ENCODE peak calls at places on chromosomes 4 and X, in nine cellular contexts. I is brain microvascular endothelial cell; O is activated naive CD8-positive, alpha-beta T cell treated with anti-CD3 and anti-CD28 coated beads, Interleukin-2, amount 50 U/mL, for 24 hours; B is brain pericyte; N is SK-N-SH; Y is nephron progenitor cell; X is NCI-H1105; W is iris pigment epithelial cell; D is GDM1. E is an unnamed sample.

GRCh38 chrX:153438522-153438921 is 7.3 kb downstream of the TREX2 start:
- DNase-seq in N (no peak), B (no peak), D (no peak), O (no peak), Y (no peak), I (no peak), X (no peak), W (peak; percentile 24), E (no peak)

GRCh38 chrX:13001097-13001496 is 26.2 kb downstream of the TMSB4X start:
- DNase-seq in I (no peak), N (no peak), W (no peak), O (no peak), Y (no peak), X (no peak), D (no peak), B (no peak), E (no peak)

GRCh38 chrX:155966876-155967275 is 30.6 kb upstream of the IL9R start:
- DNase-seq in B (no peak), O (peak; percentile 30), Y (peak; percentile 16), I (no peak), X (no peak), W (peak; percentile 2), N (peak; percentile 65), D (peak; percentile 47), E (no peak)

GRCh38 chr4:132015321-132015720 is 1133.8 kb upstream of the PCDH10 start:
- DNase-seq in O (no peak), I (no peak), N (no peak), X (no peak), W (no peak), B (no peak), D (no peak), Y (no peak), E (no peak)

GRCh38 chr4:6259886-6260285 is 9.8 kb upstream of the WFS1 start:
- DNase-seq in X (no peak), B (no peak), D (no peak), Y (no peak), O (no peak), I (no peak), W (no peak), N (no peak), E (no peak)

GRCh38 chrX:41313419-41313818 is 20.5 kb upstream of the DDX3X start:
- DNase-seq in I (peak; percentile 88), Y (no peak), N (no peak), B (no peak), D (no peak), O (no peak), X (no peak), W (peak; percentile 94), E (no peak)

GRCh38 chrX:144334577-144334976 is 450.7 kb downstream of the UBE2NL start:
- DNase-seq in Y (no peak), W (no peak), B (no peak), N (peak; percentile 1), X (no peak), I (no peak), D (no peak), O (no peak), E (no peak)

GRCh38 chrX:119399772-119400101 is 601 bp downstream of the SLC25A43 start:
- DNase-seq in X (no peak), W (peak; percentile 35), Y (no peak), D (no peak), I (no peak), O (no peak), N (no peak), B (no peak), E (no peak)

GRCh38 chr4:165604181-165604580 is 225.4 kb downstream of the CPE start:
- DNase-seq in B (no peak), X (no peak), W (no peak), I (no peak), O (no peak), D (no peak), Y (no peak), N (no peak), E (no peak)

GRCh38 chrX:100643943-100644587 is at the start of gene SRPX2:
- DNase-seq in O (no peak), W (peak; percentile 92), X (no peak), N (no peak), B (peak; percentile 27), I (peak; percentile 81), D (peak; percentile 32), Y (no peak), E (no peak)

GRCh38 chrX:2492536-2493218 is 8.1 kb downstream of the DHRSX start:
- DNase-seq in N (no peak), Y (no peak), O (no peak), B (no peak), W (no peak), X (no peak), D (no peak), I (no peak), E (no peak)

GRCh38 chrX:136041254-136041812 is 56.1 kb downstream of the SLC9A6 start:
- DNase-seq in O (no peak), Y (no peak), N (no peak), X (no peak), B (no peak), W (no peak), D (no peak), I (no peak), E (no peak)

GRCh38 chr4:69056921-69057562 is 39.2 kb upstream of the UGT2B7 start:
- DNase-seq in O (no peak), I (no peak), D (no peak), W (peak; percentile 19), Y (no peak), N (no peak), X (no peak), B (no peak), E (no peak)

GRCh38 chrX:38754102-38754790 is 47.0 kb upstream of the MID1IP1 start:
- DNase-seq in B (no peak), Y (peak; percentile 32), I (peak; percentile 41), X (peak; percentile 23), D (peak; percentile 22), W (peak; percentile 59), N (peak; percentile 47), O (peak; percentile 12), E (no peak)

GRCh38 chrX:134570509-134570846 is 87.8 kb downstream of the PLAC1 start:
- DNase-seq in I (no peak), Y (no peak), O (no peak), W (no peak), B (no peak), N (no peak), D (no peak), X (no peak), E (no peak)

GRCh38 chrX:106894392-106894909 is 8.7 kb downstream of the RIPPLY1 start:
- DNase-seq in W (peak; percentile 77), N (peak; percentile 59), O (peak; percentile 36), B (no peak), I (peak; percentile 60), Y (peak; percentile 70), X (peak; percentile 34), D (peak; percentile 38), E (no peak)

GRCh38 chr4:17310269-17310652 is 201.6 kb downstream of the QDPR start:
- DNase-seq in B (no peak), Y (no peak), W (peak; percentile 56), D (no peak), O (no peak), I (peak; percentile 21), X (no peak), N (no peak), E (no peak)

GRCh38 chrX:129115104-129115503 is 408.2 kb downstream of the SMARCA1 start:
- DNase-seq in X (no peak), W (peak; percentile 28), I (peak; percentile 35), D (peak; percentile 1), O (peak; percentile 10), Y (peak; percentile 38), B (no peak), N (peak; percentile 47), E (no peak)

GRCh38 chr4:56654238-56654632 is 26.9 kb downstream of the HOPX start:
- DNase-seq in O (no peak), N (no peak), Y (no peak), W (no peak), D (no peak), I (no peak), B (no peak), X (peak; percentile 5), E (no peak)

GRCh38 chr4:44916406-44916805 is 190.1 kb upstream of the GNPDA2 start:
- DNase-seq in O (no peak), B (no peak), W (peak; percentile 2), Y (no peak), N (no peak), X (no peak), I (no peak), D (no peak), E (no peak)

GRCh38 chrX:30296408-30297254 is 12.6 kb downstream of the NR0B1 start:
- DNase-seq in X (no peak), D (no peak), I (no peak), O (no peak), B (no peak), W (no peak), N (no peak), Y (no peak), E (no peak)

GRCh38 chr4:4914059-4914820 is 54.8 kb downstream of the MSX1 start:
- DNase-seq in B (no peak), D (no peak), N (no peak), X (no peak), Y (no peak), W (peak; percentile 30), I (peak; percentile 0), O (no peak), E (no peak)

GRCh38 chrX:112058255-112058654 is 24.3 kb downstream of the TRPC5 start:
- DNase-seq in X (no peak), D (no peak), N (no peak), O (no peak), I (no peak), B (no peak), W (no peak), Y (no peak), E (no peak)

GRCh38 chrX:46140272-46140671 is 404.9 kb downstream of the ZNF674 start:
- DNase-seq in I (no peak), D (no peak), B (no peak), O (no peak), X (no peak), Y (no peak), W (peak; percentile 70), N (no peak), E (no peak)

GRCh38 chrX:103730147-103730546 is 19.4 kb downstream of the TMEM31 start:
- DNase-seq in D (peak; percentile 11), I (no peak), O (no peak), W (no peak), B (no peak), X (no peak), N (no peak), Y (no peak), E (no peak)

GRCh38 chr4:84166486-84166885 is 332.6 kb downstream of the NKX6-1 start:
- DNase-seq in D (no peak), W (no peak), Y (no peak), O (no peak), I (no peak), B (no peak), N (no peak), X (no peak), E (no peak)

GRCh38 chr4:71441186-71442169 is 102.7 kb downstream of the SLC4A4 start:
- DNase-seq in B (peak; percentile 15), X (no peak), O (no peak), D (no peak), N (no peak), W (peak; percentile 43), Y (no peak), I (no peak), E (no peak)

GRCh38 chr4:150510176-150510875 is 71.6 kb upstream of the MAB21L2 start:
- DNase-seq in N (no peak), D (no peak), O (no peak), X (no peak), Y (no peak), W (peak; percentile 90), I (peak; percentile 49), B (no peak), E (no peak)

E was measured in mesenteric fat pad.